ENCODE peak calls at places on chromosomes 6 and 20, in seven cellular contexts. One of them, this sample, is unnamed.

GRCh38 chr6:12605888-12606345 is 110.7 kb upstream of the PHACTR1 start:
- DNase-seq in effector memory CD8-positive, alpha-beta T cell: peak
- DNase-seq in NCI-H2081: peak
- DNase-seq in IMR-90: peak
- DNase-seq in lower lobe of right lung: no peak
- DNase-seq in AG04449: no peak
- DNase-seq in naive thymus-derived CD8-positive, alpha-beta T cell: peak
- DNase-seq in this sample: peak

GRCh38 chr6:168333039-168333438 is 13.5 kb upstream of the DACT2 start:
- DNase-seq in IMR-90: no peak
- DNase-seq in NCI-H2081: no peak
- DNase-seq in naive thymus-derived CD8-positive, alpha-beta T cell: no peak
- DNase-seq in effector memory CD8-positive, alpha-beta T cell: no peak
- DNase-seq in AG04449: no peak
- DNase-seq in lower lobe of right lung: no peak
- DNase-seq in this sample: no peak

GRCh38 chr6:139977887-139978332 is 603.5 kb upstream of the CITED2 start:
- DNase-seq in NCI-H2081: no peak
- DNase-seq in naive thymus-derived CD8-positive, alpha-beta T cell: no peak
- DNase-seq in effector memory CD8-positive, alpha-beta T cell: no peak
- DNase-seq in AG04449: no peak
- DNase-seq in lower lobe of right lung: no peak
- DNase-seq in IMR-90: peak
- DNase-seq in this sample: no peak

GRCh38 chr6:104986625-104987024 is 29.7 kb downstream of the LIN28B start:
- DNase-seq in naive thymus-derived CD8-positive, alpha-beta T cell: no peak
- DNase-seq in effector memory CD8-positive, alpha-beta T cell: no peak
- DNase-seq in AG04449: no peak
- DNase-seq in NCI-H2081: no peak
- DNase-seq in lower lobe of right lung: no peak
- DNase-seq in IMR-90: no peak
- DNase-seq in this sample: no peak

GRCh38 chr6:75481936-75482593 is 11.5 kb downstream of the FILIP1 start:
- DNase-seq in AG04449: no peak
- DNase-seq in effector memory CD8-positive, alpha-beta T cell: no peak
- DNase-seq in IMR-90: peak
- DNase-seq in lower lobe of right lung: no peak
- DNase-seq in NCI-H2081: no peak
- DNase-seq in naive thymus-derived CD8-positive, alpha-beta T cell: no peak
- DNase-seq in this sample: no peak

GRCh38 chr20:10674684-10675455 is 1.1 kb upstream of the JAG1 start:
- DNase-seq in IMR-90: peak
- DNase-seq in lower lobe of right lung: peak
- DNase-seq in AG04449: no peak
- DNase-seq in effector memory CD8-positive, alpha-beta T cell: no peak
- DNase-seq in naive thymus-derived CD8-positive, alpha-beta T cell: no peak
- DNase-seq in NCI-H2081: peak
- DNase-seq in this sample: peak

GRCh38 chr20:51934301-51935002 is 132.1 kb upstream of the SALL4 start:
- DNase-seq in naive thymus-derived CD8-positive, alpha-beta T cell: no peak
- DNase-seq in AG04449: no peak
- DNase-seq in NCI-H2081: peak
- DNase-seq in lower lobe of right lung: no peak
- DNase-seq in effector memory CD8-positive, alpha-beta T cell: no peak
- DNase-seq in IMR-90: no peak
- DNase-seq in this sample: peak

GRCh38 chr20:64140421-64140820 is 23.8 kb upstream of the MYT1 start:
- DNase-seq in AG04449: no peak
- DNase-seq in effector memory CD8-positive, alpha-beta T cell: no peak
- DNase-seq in NCI-H2081: no peak
- DNase-seq in naive thymus-derived CD8-positive, alpha-beta T cell: no peak
- DNase-seq in IMR-90: no peak
- DNase-seq in lower lobe of right lung: peak
- DNase-seq in this sample: no peak

GRCh38 chr6:3455121-3455489 is 1.7 kb downstream of the SLC22A23 start:
- DNase-seq in naive thymus-derived CD8-positive, alpha-beta T cell: peak
- DNase-seq in AG04449: no peak
- DNase-seq in IMR-90: no peak
- DNase-seq in lower lobe of right lung: no peak
- DNase-seq in NCI-H2081: no peak
- DNase-seq in effector memory CD8-positive, alpha-beta T cell: no peak
- DNase-seq in this sample: peak

GRCh38 chr20:20366551-20366895 is 1.4 kb upstream of the INSM1 start:
- DNase-seq in IMR-90: no peak
- DNase-seq in AG04449: no peak
- DNase-seq in NCI-H2081: peak
- DNase-seq in lower lobe of right lung: no peak
- DNase-seq in naive thymus-derived CD8-positive, alpha-beta T cell: no peak
- DNase-seq in effector memory CD8-positive, alpha-beta T cell: no peak
- DNase-seq in this sample: no peak